ENCODE peak calls at places on chromosomes 11 and 22, in five cellular contexts. A, Q, O, J and K are unnamed samples.
A peak's percentile ranks its signal among the peaks of the same experiment; 100 is the strongest.

GRCh38 chr22:20748082-20748481 is 25.8 kb upstream of the SERPIND1 start:
- DNase-seq in A (no peak), Q (no peak), O (no peak), J (no peak), K (no peak)

GRCh38 chr11:104997288-104997687 is 25.7 kb downstream of the CASP5 start:
- DNase-seq in A (no peak), Q (peak; percentile 18), O (no peak), J (no peak), K (no peak)

GRCh38 chr11:122775675-122776271 is 62.5 kb upstream of the CRTAM start:
- DNase-seq in A (no peak), Q (no peak), O (no peak), J (no peak), K (no peak)

GRCh38 chr11:29773656-29774264 is 243.1 kb downstream of the KCNA4 start:
- DNase-seq in A (no peak), Q (peak; percentile 29), O (no peak), J (peak; percentile 71), K (no peak)

GRCh38 chr22:22930571-22931556 is 43.2 kb downstream of the IGLL5 start:
- DNase-seq in A (no peak), Q (no peak), O (no peak), J (no peak), K (no peak)

GRCh38 chr11:125165664-125166346 is 1.3 kb downstream of the PKNOX2 start:
- DNase-seq in A (no peak), Q (peak; percentile 22), O (no peak), J (peak; percentile 46), K (peak; percentile 73)

GRCh38 chr11:35166369-35167360 is 27.7 kb downstream of the CD44 start:
- DNase-seq in A (no peak), Q (no peak), O (no peak), J (peak; percentile 97), K (no peak)

GRCh38 chr11:7964873-7965272 is 374 bp downstream of the NLRP10 start:
- DNase-seq in A (peak; percentile 59), Q (no peak), O (no peak), J (peak; percentile 75), K (no peak)

GRCh38 chr11:36618025-36618700 is 20.1 kb upstream of the RAG2 start:
- DNase-seq in A (no peak), Q (no peak), O (no peak), J (no peak), K (no peak)

GRCh38 chr22:41598081-41598480 is 8.4 kb upstream of the PMM1 start:
- DNase-seq in A (no peak), Q (no peak), O (no peak), J (peak; percentile 88), K (no peak)

GRCh38 chr22:21564411-21564810 is 3.1 kb upstream of the UBE2L3 start:
- DNase-seq in A (no peak), Q (no peak), O (no peak), J (no peak), K (no peak)

GRCh38 chr11:61193596-61193995 is 9.7 kb upstream of the PGA3 start:
- DNase-seq in A (no peak), Q (no peak), O (no peak), J (no peak), K (no peak)

GRCh38 chr11:57873196-57873911 is 111.8 kb downstream of the CTNND1 start:
- DNase-seq in A (no peak), Q (no peak), O (no peak), J (peak; percentile 6), K (no peak)

GRCh38 chr11:14835491-14836105 is 56.4 kb downstream of the CYP2R1 start:
- DNase-seq in A (no peak), Q (no peak), O (no peak), J (no peak), K (no peak)

GRCh38 chr22:26918236-26918635 is 260.8 kb downstream of the MIAT start:
- DNase-seq in A (no peak), Q (no peak), O (no peak), J (no peak), K (no peak)

GRCh38 chr11:122655527-122656072 is at the start of gene UBASH3B:
- DNase-seq in A (no peak), Q (peak; percentile 85), O (peak; percentile 48), J (peak; percentile 93), K (peak; percentile 77)

GRCh38 chr11:127252321-127252720 is 251.8 kb upstream of the KIRREL3 start:
- DNase-seq in A (no peak), Q (no peak), O (no peak), J (no peak), K (peak; percentile 31)

GRCh38 chr11:70845761-70846160 is 406.6 kb downstream of the SHANK2 start:
- DNase-seq in A (no peak), Q (no peak), O (no peak), J (no peak), K (no peak)

GRCh38 chr11:15123849-15124248 is 9.1 kb downstream of the INSC start:
- DNase-seq in A (peak; percentile 37), Q (no peak), O (no peak), J (peak; percentile 89), K (no peak)

GRCh38 chr11:28137832-28138231 is 29.6 kb downstream of the METTL15 start:
- DNase-seq in A (no peak), Q (no peak), O (no peak), J (no peak), K (no peak)

GRCh38 chr22:22048318-22048942 is 65.8 kb upstream of the TOP3B start:
- DNase-seq in A (no peak), Q (no peak), O (no peak), J (no peak), K (no peak)

GRCh38 chr11:17989306-17989705 is 23.5 kb downstream of the SERGEF start:
- DNase-seq in A (no peak), Q (no peak), O (no peak), J (no peak), K (no peak)

GRCh38 chr11:68946416-68947090 is 34.2 kb downstream of the MRGPRD start:
- DNase-seq in A (peak; percentile 59), Q (peak; percentile 50), O (no peak), J (peak; percentile 88), K (no peak)

GRCh38 chr11:113985906-113986305 is 11.0 kb downstream of the HTR3A start:
- DNase-seq in A (no peak), Q (no peak), O (no peak), J (no peak), K (no peak)
- TF ChIP-seq CTCF in A (no peak), Q (no peak), O (no peak), J (no peak), K (no peak)

DNA sequence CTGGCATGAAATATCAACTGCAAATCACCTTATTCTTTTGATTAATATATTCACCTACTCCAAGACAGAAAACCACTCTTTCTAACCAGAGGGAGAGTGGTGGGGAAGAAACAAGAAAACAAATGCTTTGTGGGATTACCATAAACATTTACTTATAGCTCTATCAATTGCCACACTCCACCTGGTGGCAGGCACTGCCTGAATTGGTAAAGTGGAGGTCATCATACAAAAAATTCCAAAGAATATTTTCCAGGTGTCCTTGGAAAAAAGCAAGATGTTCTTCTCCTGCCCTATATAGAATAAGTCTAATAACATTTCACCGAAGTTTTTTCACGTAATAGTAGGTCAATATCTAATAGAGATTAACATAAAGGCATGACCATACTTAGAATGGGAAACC is 45.3 kb downstream of the PHF21A start:
- DNase-seq in A (no peak), Q (no peak), O (no peak), J (no peak), K (no peak)
- TF ChIP-seq CTCF in A (peak; percentile 36), Q (no peak), O (no peak), J (peak; percentile 39), K (no peak)

DNA sequence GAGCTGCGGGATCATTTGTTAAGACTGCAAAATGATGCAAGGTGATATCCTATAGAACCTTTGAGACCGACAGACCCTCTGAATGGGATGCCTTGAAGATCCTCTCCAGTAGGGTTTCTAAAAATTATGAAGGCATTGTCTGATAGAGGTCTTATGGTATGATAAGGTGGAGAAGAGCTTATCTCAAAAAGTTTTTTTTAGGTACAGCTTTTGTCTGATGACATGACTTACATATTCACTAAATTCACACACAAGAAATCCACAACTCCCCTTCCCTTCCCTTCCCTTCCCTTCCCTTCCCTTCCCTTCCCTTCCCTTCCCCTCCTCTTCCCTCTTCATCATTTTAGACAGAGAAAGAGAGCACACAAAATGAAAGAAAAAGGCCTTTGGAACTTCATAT is 118.4 kb upstream of the CTSC start:
- DNase-seq in A (no peak), Q (no peak), O (no peak), J (no peak), K (no peak)
- TF ChIP-seq CTCF in A (no peak), Q (no peak), O (no peak), J (no peak), K (no peak)

GRCh38 chr22:42612336-42612735 is 2.3 kb downstream of the POLDIP3 start:
- DNase-seq in A (no peak), Q (no peak), O (no peak), J (no peak), K (no peak)

GRCh38 chr22:42617155-42617983 is 2.7 kb upstream of the POLDIP3 start:
- DNase-seq in A (no peak), Q (no peak), O (no peak), J (no peak), K (no peak)

GRCh38 chr22:42613869-42614268 is 814 bp downstream of the POLDIP3 start:
- DNase-seq in A (no peak), Q (no peak), O (no peak), J (peak; percentile 28), K (peak; percentile 63)

GRCh38 chr22:42615092-42615859 is 593 bp upstream of the POLDIP3 start:
- DNase-seq in A (peak; percentile 99), Q (peak; percentile 95), O (peak; percentile 74), J (peak; percentile 100), K (peak; percentile 91)

GRCh38 chr22:42614312-42615091 is at the start of gene POLDIP3:
- DNase-seq in A (peak; percentile 97), Q (peak; percentile 100), O (peak; percentile 98), J (peak; percentile 96), K (peak; percentile 99)
- TF ChIP-seq CTCF in A (peak; percentile 31), Q (peak; percentile 8), O (peak; percentile 42), J (peak; percentile 21), K (no peak)

GRCh38 chr22:30423296-30423958 is 2.1 kb upstream of the MTFP1 start:
- DNase-seq in A (no peak), Q (peak; percentile 69), O (no peak), J (no peak), K (no peak)
- TF ChIP-seq CTCF in A (peak; percentile 17), Q (no peak), O (peak; percentile 55), J (no peak), K (no peak)

GRCh38 chr22:35486116-35486631 is 54.5 kb upstream of the RASD2 start:
- DNase-seq in A (no peak), Q (no peak), O (no peak), J (no peak), K (no peak)
- TF ChIP-seq CTCF in A (no peak), Q (no peak), O (no peak), J (no peak), K (no peak)

GRCh38 chr11:20132667-20133039 is 27.6 kb downstream of the DBX1 start:
- DNase-seq in A (no peak), Q (no peak), O (no peak), J (no peak), K (no peak)
- TF ChIP-seq CTCF in A (no peak), Q (no peak), O (no peak), J (no peak), K (no peak)

GRCh38 chr11:37812281-37812880 is 1214.3 kb upstream of the RAG2 start:
- DNase-seq in A (no peak), Q (no peak), O (no peak), J (no peak), K (no peak)
- TF ChIP-seq CTCF in A (no peak), Q (no peak), O (no peak), J (no peak), K (no peak)